ENCODE peak calls at places on chromosomes 5 and 9, in four cellular contexts. P is RWPE1, X is aorta, W is astrocyte. Q is an unnamed sample.

GRCh38 chr5:124661317-124662141 is 84.9 kb downstream of the ZNF608 start:
- DNase-seq in W (peak), P (peak), X (no peak), Q (peak)

GRCh38 chr5:134784946-134785620 is 26.5 kb downstream of the DDX46 start:
- DNase-seq in P (no peak), X (no peak), W (peak), Q (peak)

GRCh38 chr9:114671605-114672004 is 10.4 kb downstream of the TEX48 start:
- DNase-seq in P (no peak), W (no peak), X (no peak), Q (no peak)

GRCh38 chr5:135567661-135568060 is 11.1 kb downstream of the CXCL14 start:
- DNase-seq in W (no peak), X (no peak), P (no peak), Q (no peak)

GRCh38 chr5:173114536-173114935 is 29.8 kb upstream of the BNIP1 start:
- DNase-seq in X (no peak), P (no peak), W (no peak), Q (no peak)

GRCh38 chr9:75238311-75238976 is 150.1 kb downstream of the OSTF1 start:
- DNase-seq in X (no peak), W (peak), P (peak), Q (peak)

GRCh38 chr5:178330791-178331404 is 98.3 kb upstream of the PHYKPL start:
- DNase-seq in P (no peak), X (peak), W (no peak), Q (no peak)

GRCh38 chr5:127696688-127697087 is 6.5 kb upstream of the CCDC192 start:
- DNase-seq in W (peak), X (no peak), P (no peak), Q (no peak)

GRCh38 chr9:91857291-91857781 is 92.7 kb downstream of the ROR2 start:
- DNase-seq in X (peak), W (peak), P (no peak), Q (no peak)

GRCh38 chr5:1793301-1793740 is 6.3 kb downstream of the MRPL36 start:
- DNase-seq in X (peak), P (no peak), W (peak), Q (no peak)

GRCh38 chr5:1792842-1793266 is 6.8 kb downstream of the MRPL36 start:
- DNase-seq in X (peak), P (no peak), W (peak), Q (no peak)

GRCh38 chr5:1794896-1795290 is 4.7 kb downstream of the MRPL36 start:
- DNase-seq in P (no peak), X (peak), W (no peak), Q (no peak)

GRCh38 chr5:1795506-1795905 is 4.1 kb downstream of the MRPL36 start:
- DNase-seq in P (no peak), X (peak), W (no peak), Q (no peak)

DNA sequence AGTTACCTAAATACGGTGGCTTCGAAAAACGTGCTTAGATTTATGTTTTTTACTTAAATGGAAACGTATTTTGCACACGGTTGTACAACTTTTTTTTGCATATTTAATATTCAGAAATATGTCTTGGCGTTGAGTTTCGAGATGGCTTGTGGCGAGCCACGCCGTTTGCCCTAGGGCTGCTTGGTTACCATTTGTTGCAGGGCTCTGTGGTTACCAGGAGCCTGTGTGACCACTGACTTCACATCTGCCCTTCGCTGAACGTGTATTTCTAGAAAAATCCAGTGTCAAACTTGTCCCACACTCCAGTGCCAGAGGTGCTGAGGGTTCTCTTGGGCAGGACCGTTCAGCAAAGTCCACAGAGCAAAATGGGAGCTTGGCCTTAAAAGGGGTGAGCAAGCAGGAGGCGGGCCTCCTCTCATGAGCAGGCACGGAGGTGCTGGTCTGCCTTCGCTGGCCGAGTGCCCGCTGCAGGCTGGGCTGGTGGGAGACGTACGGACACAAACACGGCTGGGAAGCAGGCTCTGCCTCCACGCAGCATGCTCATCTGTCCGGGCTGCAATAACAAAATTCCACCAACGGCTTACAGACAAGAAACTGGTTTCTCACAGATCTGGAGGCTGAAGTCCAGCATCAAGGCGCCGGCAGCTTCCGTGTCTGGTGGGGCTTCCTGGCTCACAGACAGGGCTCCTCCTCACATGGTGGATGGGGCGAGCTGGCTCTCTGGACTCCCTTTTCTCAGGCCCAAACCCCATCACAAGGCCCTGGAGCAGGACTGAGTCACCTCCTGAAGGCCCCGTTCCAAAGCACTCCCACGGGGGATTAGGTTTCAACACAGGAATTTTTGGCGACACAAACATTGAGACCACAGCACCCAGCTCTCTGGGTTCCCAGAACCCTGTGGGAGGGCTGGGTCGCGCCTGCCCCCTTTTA is 5.4 kb downstream of the MRPL36 start:
- DNase-seq in W (peak), P (no peak), X (peak), Q (no peak)
- H3K27ac ChIP-seq in W (peak), P (peak), X (no peak), Q (no peak)

GRCh38 chr9:111913159-111913558 is 16.5 kb downstream of the UGCG start:
- DNase-seq in P (no peak), W (no peak), X (no peak), Q (no peak)

GRCh38 chr9:111914749-111915424 is 18.3 kb downstream of the UGCG start:
- DNase-seq in P (no peak), X (no peak), W (no peak), Q (no peak)

GRCh38 chr9:111915425-111915758 is 18.8 kb downstream of the UGCG start:
- DNase-seq in P (no peak), X (no peak), W (no peak), Q (no peak)

GRCh38 chr9:111909444-111909843 is 12.8 kb downstream of the UGCG start:
- DNase-seq in W (no peak), X (no peak), P (no peak), Q (no peak)

DNA sequence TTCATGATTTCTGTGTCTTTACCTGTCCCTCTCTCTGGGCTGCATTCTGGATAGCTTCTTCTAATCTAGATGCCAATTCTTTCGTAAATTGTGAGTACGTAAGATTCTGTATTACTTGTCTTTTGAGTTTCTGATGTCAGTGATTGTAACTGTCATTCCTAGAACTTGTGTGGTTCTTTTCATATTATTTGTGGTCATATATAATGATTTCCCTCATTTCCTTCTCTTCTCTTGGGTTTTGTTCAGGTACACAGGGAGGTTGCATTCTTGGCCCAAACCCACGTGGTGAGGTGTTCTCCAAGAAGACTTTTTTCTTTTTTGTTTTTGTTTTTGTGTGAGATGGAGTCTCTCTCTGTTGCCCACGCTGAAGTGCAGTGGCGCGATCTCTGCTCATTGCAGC is 13.8 kb downstream of the UGCG start:
- DNase-seq in W (no peak), P (no peak), X (no peak), Q (no peak)
- H3K27ac ChIP-seq in W (no peak), P (no peak), X (no peak), Q (no peak)

DNA sequence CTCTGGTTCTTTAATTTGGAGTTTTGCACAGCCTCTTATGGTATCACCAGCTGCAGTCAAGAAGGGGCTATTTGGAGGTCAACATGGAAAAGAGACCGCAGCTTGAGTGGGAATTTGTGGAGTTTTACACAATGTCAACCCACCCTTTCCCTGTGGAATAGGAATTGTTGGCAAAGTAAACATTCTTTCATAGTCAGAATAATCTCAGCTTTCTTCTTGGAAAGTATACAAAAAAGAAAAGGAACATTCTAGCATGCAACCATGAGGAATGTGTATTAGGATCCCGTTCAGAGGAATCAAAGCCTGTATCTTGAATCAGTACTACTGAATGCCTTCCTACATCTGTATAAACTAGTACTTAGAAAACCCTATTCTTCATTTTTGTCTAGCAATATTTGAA is 107.6 kb downstream of the LURAP1L start:
- DNase-seq in X (no peak), P (no peak), W (peak), Q (no peak)
- H3K27ac ChIP-seq in X (peak), P (no peak), W (peak), Q (no peak)

GRCh38 chr5:96297867-96298266 is 135.2 kb downstream of the PCSK1 start:
- DNase-seq in W (peak), P (no peak), X (no peak), Q (no peak)

GRCh38 chr5:96293966-96294886 is 138.8 kb downstream of the PCSK1 start:
- DNase-seq in W (peak), P (no peak), X (no peak), Q (peak)

GRCh38 chr5:96297290-96297689 is 135.8 kb downstream of the PCSK1 start:
- DNase-seq in W (peak), X (no peak), P (no peak), Q (peak)

GRCh38 chr5:96292582-96293247 is 140.3 kb downstream of the PCSK1 start:
- DNase-seq in W (no peak), P (no peak), X (no peak), Q (peak)

DNA sequence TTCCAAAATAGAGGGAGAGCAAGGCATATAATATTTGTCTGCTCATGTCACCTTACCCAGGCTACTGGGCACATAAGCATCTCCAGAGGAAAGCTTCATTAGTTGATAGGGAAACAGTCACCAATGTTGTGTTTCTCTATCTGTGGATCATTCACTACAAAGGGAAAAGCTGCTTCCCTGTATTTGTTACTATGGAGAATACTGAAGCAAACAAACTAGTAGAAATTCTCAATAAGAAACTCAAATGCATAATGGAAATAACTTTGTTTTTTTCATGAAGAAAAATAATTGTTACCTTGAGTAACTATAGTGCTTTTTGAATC is 138.2 kb downstream of the PCSK1 start:
- DNase-seq in P (no peak), W (no peak), X (no peak), Q (no peak)
- H3K27ac ChIP-seq in P (no peak), W (no peak), X (no peak), Q (no peak)

GRCh38 chr5:142262683-142263082 is 62.1 kb downstream of the SPRY4 start:
- DNase-seq in X (no peak), P (no peak), W (no peak), Q (no peak)
- H3K27ac ChIP-seq in X (no peak), P (no peak), W (no peak), Q (no peak)

GRCh38 chr5:171640396-171640981 is 145.1 kb upstream of the SMIM23 start:
- DNase-seq in P (no peak), W (no peak), X (no peak), Q (no peak)

GRCh38 chr5:171639966-171640365 is 145.7 kb upstream of the SMIM23 start:
- DNase-seq in X (no peak), W (peak), P (no peak), Q (no peak)

GRCh38 chr5:171639236-171639635 is 146.4 kb upstream of the SMIM23 start:
- DNase-seq in W (no peak), P (no peak), X (no peak), Q (no peak)

GRCh38 chr5:171635846-171636245 is 149.8 kb upstream of the SMIM23 start:
- DNase-seq in X (no peak), W (no peak), P (no peak), Q (no peak)

DNA sequence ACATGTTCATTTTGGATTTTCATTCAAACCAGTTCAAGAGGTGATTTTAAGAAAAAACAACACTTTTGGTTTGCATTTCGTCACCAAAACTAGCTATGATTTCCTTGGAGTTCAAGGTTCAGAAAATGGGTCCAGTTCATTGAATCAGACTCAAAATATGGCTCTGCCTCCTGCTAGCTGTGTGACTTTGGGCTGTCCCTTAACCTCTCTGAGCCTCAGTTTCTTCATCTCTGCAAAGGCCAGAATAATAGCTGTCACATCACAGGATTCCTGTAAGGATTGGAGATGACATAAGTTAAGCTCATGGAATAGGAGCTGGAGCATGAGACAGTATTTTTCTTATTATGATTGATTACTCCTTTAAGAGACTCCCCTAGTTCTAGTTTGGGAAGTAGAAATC is 147.8 kb upstream of the SMIM23 start:
- DNase-seq in W (no peak), P (no peak), X (no peak), Q (no peak)
- H3K27ac ChIP-seq in W (no peak), P (no peak), X (no peak), Q (no peak)

Q was measured in foreskin keratinocyte.